ENCODE peak calls at places on chromosomes 16 and 17, in four cellular contexts. B is HepG2, D is GM12878, S is K562. V is an unnamed sample.

GRCh38 chr16:10220942-10221341 is 38.7 kb upstream of the GRIN2A start:
- DNase-seq in B (no peak), S (no peak), D (no peak), V (no peak)

GRCh38 chr17:35630530-35631148 is 43.5 kb downstream of the AP2B1 start:
- DNase-seq in S (no peak), B (no peak), D (no peak), V (no peak)

GRCh38 chr17:17042851-17043667 is 802 bp downstream of the MPRIP start:
- DNase-seq in D (no peak), S (no peak), B (no peak), V (no peak)

GRCh38 chr17:49334744-49335512 is 27.1 kb downstream of the ZNF652 start:
- DNase-seq in S (no peak), B (no peak), D (no peak), V (no peak)

GRCh38 chr16:53588081-53588648 is 85.2 kb upstream of the AKTIP start:
- DNase-seq in S (no peak), D (no peak), B (no peak), V (no peak)

GRCh38 chr16:82083710-82084353 is 48.8 kb downstream of the HSD17B2 start:
- DNase-seq in S (no peak), B (peak; percentile 74), D (no peak), V (no peak)

GRCh38 chr17:76793775-76794174 is 55.9 kb downstream of the MFSD11 start:
- DNase-seq in S (peak; percentile 28), B (peak; percentile 53), D (no peak), V (no peak)

GRCh38 chr16:28985611-28986041 is 774 bp downstream of the LAT start:
- DNase-seq in D (no peak), B (no peak), S (no peak), V (no peak)

GRCh38 chr17:49748791-49749190 is 15.1 kb downstream of the FAM117A start:
- DNase-seq in B (no peak), D (peak; percentile 97), S (no peak), V (no peak)

GRCh38 chr16:8929086-8929748 is 34.5 kb downstream of the USP7 start:
- DNase-seq in D (peak; percentile 62), S (no peak), B (no peak), V (no peak)

GRCh38 chr17:55830699-55831098 is 79.8 kb downstream of the PCTP start:
- DNase-seq in B (no peak), D (no peak), S (no peak), V (no peak)

GRCh38 chr17:49646391-49647255 is 31.3 kb downstream of the SPOP start:
- DNase-seq in B (peak; percentile 23), S (no peak), D (peak; percentile 45), V (no peak)

GRCh38 chr17:34571428-34572130 is 7.8 kb upstream of the TMEM132E start:
- DNase-seq in S (no peak), D (no peak), B (no peak), V (no peak)

GRCh38 chr16:27193300-27193990 is 9.9 kb upstream of the KDM8 start:
- DNase-seq in S (no peak), B (no peak), D (no peak), V (no peak)

GRCh38 chr16:64907844-64908243 is 214.0 kb downstream of the CDH11 start:
- DNase-seq in B (no peak), S (no peak), D (no peak), V (no peak)

GRCh38 chr16:64910351-64910750 is 211.5 kb downstream of the CDH11 start:
- DNase-seq in D (no peak), S (no peak), B (no peak), V (peak; percentile 3)
- TF ChIP-seq BRCA1 in D (no peak), S (no peak), B (no peak), V (no peak)

DNA sequence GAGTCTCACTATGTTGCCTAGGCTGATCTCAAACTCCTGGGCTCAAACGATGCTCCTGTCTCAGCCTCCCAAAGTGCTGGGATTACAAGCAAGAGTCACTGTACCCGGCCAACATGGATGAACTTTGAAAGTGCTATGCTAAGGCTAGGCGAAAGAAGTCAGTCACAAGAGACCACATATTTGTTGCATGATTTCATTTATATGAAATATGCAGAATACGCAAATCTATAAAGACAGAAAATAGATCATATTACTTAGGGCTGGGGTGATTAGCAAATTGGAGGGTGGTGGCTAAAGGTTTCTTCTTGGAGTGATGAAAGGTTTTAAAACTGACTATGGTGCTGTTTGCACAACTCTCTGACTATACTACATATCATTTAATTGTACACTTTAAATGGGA is 1.3 kb upstream of the FLYWCH1 start:
- DNase-seq in S (no peak), D (no peak), B (no peak), V (no peak)
- TF ChIP-seq BRCA1 in S (no peak), D (no peak), B (no peak), V (no peak)

GRCh38 chr16:21186326-21186691 is 25.1 kb downstream of the ZP2 start:
- DNase-seq in D (no peak), S (no peak), B (peak; percentile 98), V (no peak)

GRCh38 chr16:21183995-21184394 is 25.5 kb downstream of the LDAF1 start:
- DNase-seq in D (no peak), S (no peak), B (no peak), V (no peak)

GRCh38 chr16:21185659-21186325 is 25.6 kb downstream of the ZP2 start:
- DNase-seq in B (no peak), S (no peak), D (no peak), V (no peak)

GRCh38 chr16:21179983-21180365 is 21.5 kb downstream of the LDAF1 start:
- DNase-seq in B (no peak), D (no peak), S (no peak), V (no peak)

DNA sequence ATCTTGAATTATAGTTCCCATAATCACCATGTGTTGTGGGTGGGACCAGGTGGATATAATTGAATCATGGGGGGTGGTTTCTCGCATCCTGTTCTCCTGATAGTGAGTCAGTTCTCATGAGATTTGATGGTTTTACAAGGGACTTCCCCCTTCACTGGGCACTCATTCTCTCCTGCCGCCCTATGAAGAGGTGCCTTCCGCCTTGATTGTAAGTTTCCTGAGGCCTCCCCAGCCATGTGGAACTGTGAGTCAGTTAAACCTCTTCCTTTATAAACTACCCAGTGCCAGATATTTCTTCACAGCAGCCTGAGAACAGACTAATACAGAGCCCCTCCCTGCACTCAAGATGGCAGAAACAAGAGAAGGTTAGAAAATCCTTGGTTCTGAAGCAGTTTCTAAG is 26.4 kb downstream of the LDAF1 start:
- DNase-seq in S (no peak), B (no peak), D (no peak), V (no peak)
- TF ChIP-seq BRCA1 in S (no peak), B (no peak), D (no peak), V (no peak)

GRCh38 chr16:5069854-5070253 is 1.8 kb upstream of the ALG1 start:
- DNase-seq in B (no peak), S (no peak), D (no peak), V (no peak)
- TF ChIP-seq BRCA1 in B (no peak), S (no peak), D (no peak), V (no peak)

GRCh38 chr17:67912656-67913055 is 83.6 kb downstream of the C17orf58 start:
- DNase-seq in D (no peak), B (no peak), S (no peak), V (no peak)
- TF ChIP-seq BRCA1 in D (no peak), B (no peak), S (no peak), V (no peak)

GRCh38 chr17:81884520-81884919 is 6.9 kb downstream of the ALYREF start:
- DNase-seq in S (no peak), B (no peak), D (no peak), V (no peak)
- TF ChIP-seq BRCA1 in S (no peak), B (no peak), D (no peak), V (no peak)